ENCODE peak calls at places on chromosomes 16 and 17, in nine cellular contexts. X, J, H, R, I, W, V, Z and U are unnamed samples. For H3K27me3, the result is how much of the 10 kb centered on the place peaks cover.

GRCh38 chr17:78883090-78883532 is 19.9 kb downstream of the CEP295NL start:
- DNase-seq in W (peak), R (peak), H (peak), V (peak), Z (peak), X (peak), I (no peak), J (peak), U (peak)

GRCh38 chr16:87165151-87165550 is 152.0 kb downstream of the C16orf95 start:
- DNase-seq in Z (no peak), W (no peak), V (no peak), X (no peak), R (no peak), J (no peak), I (no peak), H (no peak), U (no peak)

GRCh38 chr17:47742319-47743181 is 9.5 kb downstream of the TBX21 start:
- DNase-seq in R (no peak), W (peak), V (no peak), Z (no peak), X (no peak), H (peak), J (no peak), I (no peak), U (no peak)

GRCh38 chr16:3909791-3910583 is 29.5 kb upstream of the CREBBP start:
- DNase-seq in X (no peak), Z (no peak), R (no peak), H (no peak), V (peak), J (no peak), W (no peak), I (no peak), U (no peak)

GRCh38 chr16:87806246-87806607 is 40.4 kb upstream of the KLHDC4 start:
- DNase-seq in J (no peak), H (no peak), W (no peak), Z (no peak), R (no peak), X (no peak), V (no peak), I (no peak), U (no peak)

GRCh38 chr16:29729116-29729521 is 16.7 kb downstream of the C16orf54 start:
- DNase-seq in I (no peak), H (peak), J (no peak), X (no peak), Z (no peak), R (no peak), W (no peak), V (peak), U (peak)

GRCh38 chr17:73267648-73268537 is 6.2 kb upstream of the CPSF4L start:
- DNase-seq in R (no peak), X (no peak), V (no peak), J (no peak), I (no peak), H (no peak), Z (no peak), W (no peak), U (no peak)

GRCh38 chr16:4316732-4317461 is 1.0 kb downstream of the GLIS2 start:
- DNase-seq in H (no peak), W (peak), Z (peak), J (peak), X (no peak), I (peak), R (peak), V (peak), U (no peak)

GRCh38 chr17:72489273-72489641 is 368.4 kb downstream of the SOX9 start:
- DNase-seq in R (no peak), H (no peak), V (no peak), I (no peak), X (no peak), W (no peak), J (no peak), Z (no peak), U (no peak)

GRCh38 chr17:64504769-64505319 is 1.2 kb downstream of the DDX5 start:
- DNase-seq in W (no peak), H (peak), J (no peak), I (no peak), Z (no peak), R (peak), X (no peak), V (no peak), U (peak)

GRCh38 chr16:50173318-50173717 is 20.2 kb downstream of the TENT4B start:
- DNase-seq in X (no peak), V (no peak), I (no peak), Z (no peak), R (no peak), W (no peak), H (no peak), J (no peak), U (no peak)

GRCh38 chr17:72989074-72989610 is 103.3 kb downstream of the SLC39A11 start:
- DNase-seq in X (no peak), W (no peak), Z (no peak), H (no peak), R (no peak), J (no peak), V (no peak), I (no peak), U (no peak)

GRCh38 chr17:2259769-2260536 is 43.6 kb downstream of the SMG6 start:
- DNase-seq in H (no peak), Z (no peak), R (peak), X (no peak), J (no peak), W (no peak), V (no peak), I (no peak), U (no peak)

GRCh38 chr17:75625813-75626486 is 7.3 kb upstream of the SMIM5 start:
- DNase-seq in V (no peak), J (no peak), Z (no peak), R (no peak), H (peak), W (no peak), I (no peak), X (no peak), U (no peak)

GRCh38 chr17:41635121-41636097 is 11.0 kb upstream of the KRT17 start:
- DNase-seq in R (no peak), I (peak), W (peak), Z (peak), J (no peak), V (no peak), X (peak), H (peak), U (no peak)

GRCh38 chr16:53523126-53523804 is 20.3 kb upstream of the AKTIP start:
- DNase-seq in X (no peak), I (no peak), R (no peak), V (no peak), Z (no peak), W (no peak), J (no peak), H (no peak), U (no peak)

GRCh38 chr16:88306411-88306810 is 76.3 kb upstream of the ZNF469 start:
- DNase-seq in I (no peak), Z (peak), V (peak), X (no peak), J (no peak), H (no peak), R (no peak), W (no peak), U (no peak)

GRCh38 chr17:15447928-15448579 is 19.4 kb downstream of the CDRT4 start:
- DNase-seq in V (no peak), Z (no peak), X (no peak), J (no peak), I (no peak), R (no peak), W (no peak), H (no peak), U (no peak)

GRCh38 chr17:15742051-15742795 is 10.1 kb downstream of the TBC1D26 start:
- DNase-seq in H (no peak), I (no peak), Z (no peak), R (no peak), X (no peak), V (no peak), J (no peak), W (no peak), U (no peak)

GRCh38 chr16:20937736-20938135 is 37.2 kb downstream of the LYRM1 start:
- DNase-seq in I (no peak), V (no peak), X (no peak), J (no peak), Z (no peak), R (no peak), H (no peak), W (no peak), U (no peak)

GRCh38 chr17:60652484-60653247 is 25.0 kb upstream of the BCAS3 start:
- DNase-seq in I (no peak), X (no peak), H (no peak), V (no peak), W (no peak), R (no peak), J (no peak), Z (no peak), U (no peak)

GRCh38 chr17:13952252-13952721 is 117.0 kb upstream of the COX10 start:
- DNase-seq in I (no peak), R (no peak), W (no peak), H (no peak), J (no peak), V (no peak), X (no peak), Z (no peak), U (no peak)

GRCh38 chr16:88355389-88356123 is 27.2 kb upstream of the ZNF469 start:
- DNase-seq in Z (peak), V (peak), W (no peak), X (no peak), I (no peak), J (no peak), R (no peak), H (no peak), U (no peak)

GRCh38 chr17:83036666-83037065 is 42.7 kb upstream of the METRNL start:
- DNase-seq in H (no peak), I (no peak), Z (no peak), W (no peak), X (no peak), V (no peak), J (no peak), R (no peak), U (no peak)

GRCh38 chr17:80738987-80739730 is 194.5 kb downstream of the RPTOR start:
- DNase-seq in I (no peak), R (no peak), X (no peak), J (no peak), Z (no peak), W (no peak), V (no peak), H (no peak), U (no peak)
- H3K27ac ChIP-seq in I (no peak), R (no peak), X (no peak), J (no peak), Z (no peak), W (no peak), V (no peak), H (no peak), U (no peak)

DNA sequence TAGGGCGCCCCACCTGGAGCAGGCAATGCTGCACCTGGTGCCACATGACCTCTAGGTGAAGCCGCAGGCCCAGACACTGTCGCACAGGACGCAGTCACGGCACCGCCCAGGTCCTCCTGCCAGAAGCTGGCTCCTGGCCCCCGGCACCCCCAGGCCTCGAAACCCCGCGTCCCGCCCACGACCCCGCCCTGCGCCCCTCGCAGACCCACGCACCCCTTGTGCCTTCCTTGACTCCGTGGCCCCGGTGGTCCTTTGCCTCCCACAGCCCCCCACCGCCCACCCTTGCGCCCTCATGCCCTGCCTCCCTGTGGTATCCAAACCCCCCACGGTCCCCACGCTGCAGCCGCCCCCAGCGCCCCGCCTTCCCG is 6.3 kb upstream of the C1QTNF8 start:
- DNase-seq in X (no peak), H (no peak), I (no peak), W (no peak), J (no peak), R (no peak), Z (no peak), V (no peak), U (no peak)
- H3K27me3 ChIP-seq in X (under half), H (under half), I (under half), W (half or more), J (half or more), R (under half), Z (half or more), V (under half), U (under half)

GRCh38 chr16:152141-153128 is at the start of gene HBZ:
- DNase-seq in J (no peak), H (no peak), Z (no peak), R (no peak), V (peak), X (no peak), I (no peak), W (no peak), U (no peak)

GRCh38 chr16:149024-149675 is 3.3 kb upstream of the HBZ start:
- DNase-seq in H (peak), W (peak), R (no peak), V (peak), Z (no peak), J (no peak), I (no peak), X (no peak), U (peak)

GRCh38 chr16:155031-155398 is 2.6 kb downstream of the HBZ start:
- DNase-seq in X (no peak), J (no peak), W (no peak), I (no peak), H (no peak), V (peak), R (no peak), Z (no peak), U (no peak)

GRCh38 chr16:159136-159849 is 6.5 kb upstream of the HBM start:
- DNase-seq in X (no peak), W (no peak), J (no peak), H (no peak), I (no peak), Z (no peak), R (no peak), V (no peak), U (no peak)

GRCh38 chr16:154223-155030 is 2.0 kb downstream of the HBZ start:
- DNase-seq in X (no peak), Z (no peak), R (no peak), V (peak), W (no peak), H (peak), J (no peak), I (peak), U (peak)
- H3K4me3 ChIP-seq in X (peak), Z (peak), R (peak), V (peak), W (no peak), H (peak), J (peak), I (no peak), U (peak)

GRCh38 chr17:30238387-30239088 is 3.0 kb upstream of the SLC6A4 start:
- DNase-seq in I (no peak), W (no peak), R (no peak), Z (no peak), H (no peak), X (no peak), J (no peak), V (no peak), U (no peak)
- H3K27ac ChIP-seq in I (no peak), W (no peak), R (no peak), Z (no peak), H (no peak), X (no peak), J (no peak), V (no peak), U (no peak)